ENCODE peak calls at places on chromosomes 11 and 22, in six cellular contexts. One of them, this sample, is unnamed.

GRCh38 chr22:42895087-42895486 is 38.0 kb upstream of the ARFGAP3 start:
- DNase-seq in MM.1S: no peak
- DNase-seq in body of pancreas: no peak
- DNase-seq in prostate gland: no peak
- DNase-seq in heart left ventricle: no peak
- DNase-seq in dorsolateral prefrontal cortex: no peak
- DNase-seq in this sample: no peak

GRCh38 chr11:33633251-33634003 is 67.2 kb downstream of the C11orf91 start:
- DNase-seq in dorsolateral prefrontal cortex: no peak
- DNase-seq in MM.1S: no peak
- DNase-seq in prostate gland: no peak
- DNase-seq in body of pancreas: no peak
- DNase-seq in heart left ventricle: no peak
- DNase-seq in this sample: no peak

GRCh38 chr11:66219846-66220565 is 48.4 kb upstream of the RAB1B start:
- DNase-seq in prostate gland: no peak
- DNase-seq in MM.1S: no peak
- DNase-seq in dorsolateral prefrontal cortex: peak; percentile 18
- DNase-seq in heart left ventricle: no peak
- DNase-seq in body of pancreas: peak; percentile 7
- DNase-seq in this sample: no peak

GRCh38 chr11:63508009-63508408 is 2.1 kb downstream of the LGALS12 start:
- DNase-seq in heart left ventricle: peak; percentile 55
- DNase-seq in MM.1S: peak; percentile 37
- DNase-seq in dorsolateral prefrontal cortex: peak; percentile 76
- DNase-seq in body of pancreas: peak; percentile 80
- DNase-seq in prostate gland: no peak
- DNase-seq in this sample: peak; percentile 67

GRCh38 chr11:14345668-14346067 is 13.3 kb downstream of the RRAS2 start:
- DNase-seq in heart left ventricle: no peak
- DNase-seq in body of pancreas: no peak
- DNase-seq in prostate gland: no peak
- DNase-seq in dorsolateral prefrontal cortex: no peak
- DNase-seq in MM.1S: no peak
- DNase-seq in this sample: no peak

GRCh38 chr11:76919467-76919866 is 58.7 kb downstream of the ACER3 start:
- DNase-seq in MM.1S: no peak
- DNase-seq in dorsolateral prefrontal cortex: no peak
- DNase-seq in heart left ventricle: no peak
- DNase-seq in body of pancreas: no peak
- DNase-seq in prostate gland: no peak
- DNase-seq in this sample: no peak

GRCh38 chr11:46560300-46561025 is 33.4 kb downstream of the AMBRA1 start:
- DNase-seq in heart left ventricle: no peak
- DNase-seq in prostate gland: peak; percentile 22
- DNase-seq in MM.1S: peak; percentile 72
- DNase-seq in dorsolateral prefrontal cortex: no peak
- DNase-seq in body of pancreas: no peak
- DNase-seq in this sample: no peak

GRCh38 chr11:67240575-67241389 is 25.5 kb upstream of the GRK2 start:
- DNase-seq in prostate gland: peak; percentile 61
- DNase-seq in MM.1S: peak; percentile 92
- DNase-seq in body of pancreas: peak; percentile 66
- DNase-seq in heart left ventricle: peak; percentile 68
- DNase-seq in dorsolateral prefrontal cortex: no peak
- DNase-seq in this sample: peak; percentile 71

GRCh38 chr22:40310081-40310770 is 36.1 kb upstream of the ADSL start:
- DNase-seq in body of pancreas: no peak
- DNase-seq in MM.1S: no peak
- DNase-seq in heart left ventricle: no peak
- DNase-seq in prostate gland: no peak
- DNase-seq in dorsolateral prefrontal cortex: no peak
- DNase-seq in this sample: no peak

GRCh38 chr11:99501655-99502054 is 480.9 kb downstream of the CNTN5 start:
- DNase-seq in prostate gland: no peak
- DNase-seq in heart left ventricle: no peak
- DNase-seq in body of pancreas: no peak
- DNase-seq in dorsolateral prefrontal cortex: no peak
- DNase-seq in MM.1S: no peak
- DNase-seq in this sample: no peak

GRCh38 chr22:19105867-19106802 is 16.1 kb downstream of the DGCR2 start:
- DNase-seq in heart left ventricle: no peak
- DNase-seq in MM.1S: no peak
- DNase-seq in prostate gland: no peak
- DNase-seq in dorsolateral prefrontal cortex: no peak
- DNase-seq in body of pancreas: peak; percentile 35
- DNase-seq in this sample: no peak

GRCh38 chr22:16387088-16387487 is 205.5 kb downstream of the CCT8L2 start:
- DNase-seq in MM.1S: no peak
- DNase-seq in dorsolateral prefrontal cortex: no peak
- DNase-seq in prostate gland: no peak
- DNase-seq in body of pancreas: no peak
- DNase-seq in heart left ventricle: no peak
- DNase-seq in this sample: no peak

GRCh38 chr11:95279921-95280861 is 49.2 kb upstream of the SESN3 start:
- DNase-seq in heart left ventricle: no peak
- DNase-seq in prostate gland: peak; percentile 39
- DNase-seq in MM.1S: no peak
- DNase-seq in dorsolateral prefrontal cortex: no peak
- DNase-seq in body of pancreas: no peak
- DNase-seq in this sample: no peak

GRCh38 chr11:95585071-95585751 is 204.4 kb downstream of the FAM76B start:
- DNase-seq in MM.1S: no peak
- DNase-seq in heart left ventricle: no peak
- DNase-seq in prostate gland: no peak
- DNase-seq in dorsolateral prefrontal cortex: no peak
- DNase-seq in body of pancreas: no peak
- DNase-seq in this sample: no peak

GRCh38 chr11:13685461-13686108 is 17.1 kb downstream of the FAR1 start:
- DNase-seq in body of pancreas: no peak
- DNase-seq in MM.1S: no peak
- DNase-seq in dorsolateral prefrontal cortex: no peak
- DNase-seq in heart left ventricle: no peak
- DNase-seq in prostate gland: no peak
- DNase-seq in this sample: no peak

GRCh38 chr11:75925785-75926164 is 110.8 kb downstream of the UVRAG start:
- DNase-seq in body of pancreas: no peak
- DNase-seq in heart left ventricle: no peak
- DNase-seq in dorsolateral prefrontal cortex: no peak
- DNase-seq in prostate gland: no peak
- DNase-seq in MM.1S: no peak
- DNase-seq in this sample: no peak

GRCh38 chr11:31779268-31779879 is 31.7 kb downstream of the PAX6 start:
- DNase-seq in body of pancreas: no peak
- DNase-seq in prostate gland: no peak
- DNase-seq in dorsolateral prefrontal cortex: no peak
- DNase-seq in MM.1S: no peak
- DNase-seq in heart left ventricle: no peak
- DNase-seq in this sample: no peak

GRCh38 chr22:32839776-32840571 is 38.5 kb downstream of the TIMP3 start:
- DNase-seq in MM.1S: no peak
- DNase-seq in body of pancreas: no peak
- DNase-seq in dorsolateral prefrontal cortex: no peak
- DNase-seq in prostate gland: no peak
- DNase-seq in heart left ventricle: peak; percentile 48
- DNase-seq in this sample: no peak

GRCh38 chr11:3126901-3127691 is 38.0 kb downstream of the OSBPL5 start:
- DNase-seq in prostate gland: no peak
- DNase-seq in MM.1S: no peak
- DNase-seq in dorsolateral prefrontal cortex: peak; percentile 40
- DNase-seq in heart left ventricle: peak; percentile 38
- DNase-seq in body of pancreas: no peak
- DNase-seq in this sample: no peak

GRCh38 chr11:72123117-72123653 is 10.7 kb upstream of the ANAPC15 start:
- DNase-seq in body of pancreas: no peak
- DNase-seq in prostate gland: no peak
- DNase-seq in dorsolateral prefrontal cortex: no peak
- DNase-seq in MM.1S: no peak
- DNase-seq in heart left ventricle: no peak
- DNase-seq in this sample: no peak

GRCh38 chr11:77411717-77412441 is 62.0 kb downstream of the PAK1 start:
- DNase-seq in heart left ventricle: peak; percentile 83
- DNase-seq in dorsolateral prefrontal cortex: peak; percentile 82
- DNase-seq in prostate gland: peak; percentile 81
- DNase-seq in MM.1S: peak; percentile 90
- DNase-seq in body of pancreas: peak; percentile 81
- DNase-seq in this sample: peak; percentile 87

GRCh38 chr22:48071828-48072227 is 1309.4 kb downstream of the TBC1D22A start:
- DNase-seq in dorsolateral prefrontal cortex: no peak
- DNase-seq in MM.1S: no peak
- DNase-seq in heart left ventricle: no peak
- DNase-seq in prostate gland: no peak
- DNase-seq in body of pancreas: no peak
- DNase-seq in this sample: no peak

GRCh38 chr22:36796629-36797175 is 20.1 kb downstream of the PVALB start:
- DNase-seq in MM.1S: no peak
- DNase-seq in heart left ventricle: no peak
- DNase-seq in prostate gland: no peak
- DNase-seq in dorsolateral prefrontal cortex: no peak
- DNase-seq in body of pancreas: no peak
- DNase-seq in this sample: no peak
- H3K27me3 ChIP-seq in MM.1S: peaks cover 42% of the 10 kb centered on the region
- H3K27me3 ChIP-seq in heart left ventricle: no peaks in the 10 kb centered on the region
- H3K27me3 ChIP-seq in prostate gland: peaks cover 12% of the 10 kb centered on the region
- H3K27me3 ChIP-seq in dorsolateral prefrontal cortex: no peaks in the 10 kb centered on the region
- H3K27me3 ChIP-seq in body of pancreas: no peaks in the 10 kb centered on the region
- H3K27me3 ChIP-seq in this sample: no peaks in the 10 kb centered on the region

DNA sequence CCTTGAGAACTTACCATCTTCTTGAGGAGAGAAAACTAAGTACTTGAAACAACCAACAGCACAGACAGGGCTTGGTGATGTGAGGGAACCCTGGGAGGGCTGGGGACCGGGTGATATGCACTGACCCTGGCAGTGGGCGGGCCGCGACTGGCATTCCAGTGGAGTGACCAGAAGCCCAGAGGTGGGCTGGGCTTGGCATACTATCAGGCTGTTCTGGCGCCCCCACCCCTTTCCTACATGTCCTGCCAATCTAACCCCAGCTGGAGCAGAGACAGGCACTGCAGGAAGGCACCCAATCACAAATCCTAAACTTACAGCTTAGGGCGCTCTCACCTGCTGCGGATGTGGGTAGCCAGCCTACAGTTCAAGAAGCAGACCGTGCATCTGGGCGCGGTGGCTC is 54.0 kb upstream of the GCAT start:
- DNase-seq in prostate gland: no peak
- DNase-seq in body of pancreas: no peak
- DNase-seq in heart left ventricle: no peak
- DNase-seq in dorsolateral prefrontal cortex: no peak
- DNase-seq in MM.1S: no peak
- DNase-seq in this sample: no peak
- TF ChIP-seq CTCF in prostate gland: no peak
- TF ChIP-seq CTCF in body of pancreas: no peak
- TF ChIP-seq CTCF in heart left ventricle: no peak
- TF ChIP-seq CTCF in dorsolateral prefrontal cortex: no peak
- TF ChIP-seq CTCF in MM.1S: no peak
- TF ChIP-seq CTCF in this sample: no peak

DNA sequence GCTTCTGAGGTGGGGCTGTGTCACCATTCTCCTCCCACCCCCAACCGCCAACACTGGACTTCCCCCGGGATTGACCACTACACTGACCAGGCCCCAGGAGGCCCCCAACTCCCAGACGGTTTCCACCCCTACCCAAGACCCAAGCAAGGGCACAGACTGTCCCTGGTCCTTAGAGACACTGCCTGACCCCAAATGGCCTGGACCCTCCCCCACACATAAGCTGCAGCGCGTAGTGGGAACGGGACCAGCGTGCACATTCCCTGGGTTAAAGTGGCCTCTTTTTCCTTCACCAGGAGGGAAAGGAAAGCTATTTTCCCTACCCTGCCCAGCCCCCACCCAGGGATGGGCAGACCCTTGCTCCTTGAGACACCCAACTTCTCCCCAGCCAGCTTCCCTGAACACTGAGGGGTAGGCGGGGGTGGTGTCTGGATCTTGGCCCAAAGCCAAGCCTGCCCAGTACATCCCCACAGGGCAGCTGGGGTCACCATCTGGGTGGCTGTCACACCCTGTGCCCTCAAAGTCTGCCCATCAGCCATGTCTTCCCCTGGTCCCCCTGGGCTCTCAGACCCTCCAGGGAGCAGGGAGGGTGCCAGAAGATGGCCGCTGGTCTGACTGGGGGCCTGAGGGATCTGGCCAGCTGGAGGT is 1.6 kb upstream of the MAPK12 start:
- DNase-seq in prostate gland: no peak
- DNase-seq in dorsolateral prefrontal cortex: no peak
- DNase-seq in heart left ventricle: no peak
- DNase-seq in body of pancreas: no peak
- DNase-seq in MM.1S: no peak
- DNase-seq in this sample: no peak
- H3K27me3 ChIP-seq in prostate gland: no peaks in the 10 kb centered on the region
- H3K27me3 ChIP-seq in dorsolateral prefrontal cortex: no peaks in the 10 kb centered on the region
- H3K27me3 ChIP-seq in heart left ventricle: peaks cover 13% of the 10 kb centered on the region
- H3K27me3 ChIP-seq in body of pancreas: peaks cover 4% of the 10 kb centered on the region
- H3K27me3 ChIP-seq in MM.1S: no peaks in the 10 kb centered on the region
- H3K27me3 ChIP-seq in this sample: no peaks in the 10 kb centered on the region

GRCh38 chr11:119773016-119773415 is 44.0 kb upstream of the NECTIN1 start:
- DNase-seq in MM.1S: no peak
- DNase-seq in prostate gland: no peak
- DNase-seq in dorsolateral prefrontal cortex: no peak
- DNase-seq in heart left ventricle: no peak
- DNase-seq in body of pancreas: no peak
- DNase-seq in this sample: no peak
- TF ChIP-seq CTCF in MM.1S: no peak
- TF ChIP-seq CTCF in prostate gland: no peak
- TF ChIP-seq CTCF in dorsolateral prefrontal cortex: no peak
- TF ChIP-seq CTCF in heart left ventricle: no peak
- TF ChIP-seq CTCF in body of pancreas: no peak
- TF ChIP-seq CTCF in this sample: no peak

GRCh38 chr22:50531546-50532352 is 1.9 kb upstream of the TYMP start:
- DNase-seq in dorsolateral prefrontal cortex: no peak
- DNase-seq in MM.1S: no peak
- DNase-seq in body of pancreas: peak; percentile 73
- DNase-seq in heart left ventricle: peak; percentile 90
- DNase-seq in prostate gland: peak; percentile 74
- DNase-seq in this sample: peak; percentile 83
- H3K27me3 ChIP-seq in dorsolateral prefrontal cortex: peaks cover 59% of the 10 kb centered on the region
- H3K27me3 ChIP-seq in MM.1S: peaks cover 9% of the 10 kb centered on the region
- H3K27me3 ChIP-seq in body of pancreas: peaks cover 21% of the 10 kb centered on the region
- H3K27me3 ChIP-seq in heart left ventricle: no peaks in the 10 kb centered on the region
- H3K27me3 ChIP-seq in prostate gland: no peaks in the 10 kb centered on the region
- H3K27me3 ChIP-seq in this sample: no peaks in the 10 kb centered on the region

GRCh38 chr11:115469361-115469760 is 34.9 kb downstream of the CADM1 start:
- DNase-seq in heart left ventricle: no peak
- DNase-seq in MM.1S: peak; percentile 90
- DNase-seq in prostate gland: no peak
- DNase-seq in dorsolateral prefrontal cortex: no peak
- DNase-seq in body of pancreas: no peak
- DNase-seq in this sample: no peak
- TF ChIP-seq CTCF in heart left ventricle: no peak
- TF ChIP-seq CTCF in MM.1S: no peak
- TF ChIP-seq CTCF in prostate gland: no peak
- TF ChIP-seq CTCF in dorsolateral prefrontal cortex: no peak
- TF ChIP-seq CTCF in body of pancreas: no peak
- TF ChIP-seq CTCF in this sample: no peak

DNA sequence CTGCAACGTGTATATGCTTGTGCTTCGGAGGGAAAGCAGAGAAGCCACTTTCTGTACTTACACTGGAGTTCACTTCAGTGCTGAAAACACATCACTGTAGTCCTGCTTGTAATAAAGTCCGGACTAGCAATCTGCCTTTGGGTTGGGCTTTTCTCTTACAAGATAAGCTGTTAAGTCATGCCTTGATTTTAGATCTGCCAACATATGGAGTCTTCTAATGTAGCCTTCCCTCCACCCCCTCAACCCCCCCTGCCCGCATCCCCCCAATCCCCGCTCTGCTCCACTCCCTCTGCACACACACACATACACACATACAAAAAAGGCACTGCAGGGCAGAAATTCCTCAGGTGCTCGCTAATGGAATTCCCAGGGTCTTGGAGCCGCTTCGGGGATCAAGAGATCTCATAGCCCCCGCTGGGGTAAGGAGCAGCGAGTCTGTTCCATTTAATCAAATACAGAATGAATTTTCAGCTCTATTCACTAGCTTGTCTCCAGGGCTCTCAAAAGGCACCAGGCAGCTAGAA is 3.4 kb downstream of the CDON start:
- DNase-seq in dorsolateral prefrontal cortex: no peak
- DNase-seq in MM.1S: no peak
- DNase-seq in heart left ventricle: no peak
- DNase-seq in prostate gland: no peak
- DNase-seq in body of pancreas: no peak
- DNase-seq in this sample: no peak
- H3K27me3 ChIP-seq in dorsolateral prefrontal cortex: no peaks in the 10 kb centered on the region
- H3K27me3 ChIP-seq in MM.1S: no peaks in the 10 kb centered on the region
- H3K27me3 ChIP-seq in heart left ventricle: peaks cover 12% of the 10 kb centered on the region
- H3K27me3 ChIP-seq in prostate gland: no peaks in the 10 kb centered on the region
- H3K27me3 ChIP-seq in body of pancreas: no peaks in the 10 kb centered on the region
- H3K27me3 ChIP-seq in this sample: no peaks in the 10 kb centered on the region